ENCODE peak calls at places on chromosomes 13 and 19, in ten cellular contexts. One of them, this sample, is unnamed.

GRCh38 chr19:8494158-8494557 is 8.3 kb downstream of the PRAM1 start:
- DNase-seq in A549: no peak
- DNase-seq in body of pancreas: no peak
- DNase-seq in Peyer's patch: no peak
- DNase-seq in sigmoid colon: no peak
- DNase-seq in spleen: peak
- DNase-seq in upper lobe of left lung: no peak
- DNase-seq in adrenal gland: no peak
- DNase-seq in NB4: peak
- DNase-seq in GM12891: no peak
- DNase-seq in this sample: no peak

GRCh38 chr13:73440296-73440895 is 381.6 kb downstream of the KLF5 start:
- DNase-seq in A549: peak
- DNase-seq in body of pancreas: no peak
- DNase-seq in Peyer's patch: no peak
- DNase-seq in sigmoid colon: no peak
- DNase-seq in spleen: no peak
- DNase-seq in upper lobe of left lung: no peak
- DNase-seq in adrenal gland: no peak
- DNase-seq in NB4: peak
- DNase-seq in GM12891: no peak
- DNase-seq in this sample: no peak

GRCh38 chr19:1882089-1882785 is 3.1 kb downstream of the ABHD17A start:
- DNase-seq in A549: no peak
- DNase-seq in body of pancreas: no peak
- DNase-seq in Peyer's patch: peak
- DNase-seq in sigmoid colon: no peak
- DNase-seq in spleen: no peak
- DNase-seq in upper lobe of left lung: peak
- DNase-seq in adrenal gland: no peak
- DNase-seq in NB4: no peak
- DNase-seq in GM12891: no peak
- DNase-seq in this sample: no peak

GRCh38 chr13:99926014-99926731 is 45.4 kb downstream of the ZIC5 start:
- DNase-seq in A549: peak
- DNase-seq in body of pancreas: peak
- DNase-seq in Peyer's patch: peak
- DNase-seq in sigmoid colon: no peak
- DNase-seq in spleen: no peak
- DNase-seq in upper lobe of left lung: no peak
- DNase-seq in adrenal gland: peak
- DNase-seq in NB4: no peak
- DNase-seq in GM12891: no peak
- DNase-seq in this sample: no peak

GRCh38 chr19:4803736-4804695 is 12.5 kb downstream of the FEM1A start:
- DNase-seq in A549: peak
- DNase-seq in body of pancreas: peak
- DNase-seq in Peyer's patch: peak
- DNase-seq in sigmoid colon: no peak
- DNase-seq in spleen: peak
- DNase-seq in upper lobe of left lung: peak
- DNase-seq in adrenal gland: peak
- DNase-seq in NB4: peak
- DNase-seq in GM12891: peak
- DNase-seq in this sample: peak

GRCh38 chr13:43285891-43286602 is 262.7 kb downstream of the DNAJC15 start:
- DNase-seq in A549: no peak
- DNase-seq in body of pancreas: no peak
- DNase-seq in Peyer's patch: no peak
- DNase-seq in sigmoid colon: no peak
- DNase-seq in spleen: no peak
- DNase-seq in upper lobe of left lung: no peak
- DNase-seq in adrenal gland: no peak
- DNase-seq in NB4: no peak
- DNase-seq in GM12891: no peak
- DNase-seq in this sample: no peak

GRCh38 chr19:58399903-58400637 is 4.6 kb downstream of the RNF225 start:
- DNase-seq in A549: no peak
- DNase-seq in body of pancreas: no peak
- DNase-seq in Peyer's patch: no peak
- DNase-seq in sigmoid colon: peak
- DNase-seq in spleen: no peak
- DNase-seq in upper lobe of left lung: peak
- DNase-seq in adrenal gland: peak
- DNase-seq in NB4: no peak
- DNase-seq in GM12891: no peak
- DNase-seq in this sample: no peak

GRCh38 chr19:36113895-36114762 is 546 bp downstream of the POLR2I start:
- DNase-seq in A549: peak
- DNase-seq in body of pancreas: peak
- DNase-seq in Peyer's patch: peak
- DNase-seq in sigmoid colon: no peak
- DNase-seq in spleen: peak
- DNase-seq in upper lobe of left lung: no peak
- DNase-seq in adrenal gland: peak
- DNase-seq in NB4: no peak
- DNase-seq in GM12891: no peak
- DNase-seq in this sample: no peak

GRCh38 chr13:51585696-51586095 is 1.4 kb downstream of the WDFY2 start:
- DNase-seq in A549: no peak
- DNase-seq in body of pancreas: no peak
- DNase-seq in Peyer's patch: no peak
- DNase-seq in sigmoid colon: no peak
- DNase-seq in spleen: no peak
- DNase-seq in upper lobe of left lung: no peak
- DNase-seq in adrenal gland: no peak
- DNase-seq in NB4: peak
- DNase-seq in GM12891: no peak
- DNase-seq in this sample: no peak

GRCh38 chr13:51585234-51585672 is 991 bp downstream of the WDFY2 start:
- DNase-seq in A549: no peak
- DNase-seq in body of pancreas: no peak
- DNase-seq in Peyer's patch: no peak
- DNase-seq in sigmoid colon: no peak
- DNase-seq in spleen: no peak
- DNase-seq in upper lobe of left lung: no peak
- DNase-seq in adrenal gland: peak
- DNase-seq in NB4: peak
- DNase-seq in GM12891: no peak
- DNase-seq in this sample: no peak

GRCh38 chr13:51583469-51583874 is 790 bp upstream of the WDFY2 start:
- DNase-seq in A549: no peak
- DNase-seq in body of pancreas: no peak
- DNase-seq in Peyer's patch: no peak
- DNase-seq in sigmoid colon: no peak
- DNase-seq in spleen: no peak
- DNase-seq in upper lobe of left lung: no peak
- DNase-seq in adrenal gland: no peak
- DNase-seq in NB4: no peak
- DNase-seq in GM12891: no peak
- DNase-seq in this sample: no peak

GRCh38 chr13:51584731-51585191 is 499 bp downstream of the WDFY2 start:
- DNase-seq in A549: peak
- DNase-seq in body of pancreas: no peak
- DNase-seq in Peyer's patch: peak
- DNase-seq in sigmoid colon: peak
- DNase-seq in spleen: no peak
- DNase-seq in upper lobe of left lung: peak
- DNase-seq in adrenal gland: peak
- DNase-seq in NB4: peak
- DNase-seq in GM12891: peak
- DNase-seq in this sample: peak

DNA sequence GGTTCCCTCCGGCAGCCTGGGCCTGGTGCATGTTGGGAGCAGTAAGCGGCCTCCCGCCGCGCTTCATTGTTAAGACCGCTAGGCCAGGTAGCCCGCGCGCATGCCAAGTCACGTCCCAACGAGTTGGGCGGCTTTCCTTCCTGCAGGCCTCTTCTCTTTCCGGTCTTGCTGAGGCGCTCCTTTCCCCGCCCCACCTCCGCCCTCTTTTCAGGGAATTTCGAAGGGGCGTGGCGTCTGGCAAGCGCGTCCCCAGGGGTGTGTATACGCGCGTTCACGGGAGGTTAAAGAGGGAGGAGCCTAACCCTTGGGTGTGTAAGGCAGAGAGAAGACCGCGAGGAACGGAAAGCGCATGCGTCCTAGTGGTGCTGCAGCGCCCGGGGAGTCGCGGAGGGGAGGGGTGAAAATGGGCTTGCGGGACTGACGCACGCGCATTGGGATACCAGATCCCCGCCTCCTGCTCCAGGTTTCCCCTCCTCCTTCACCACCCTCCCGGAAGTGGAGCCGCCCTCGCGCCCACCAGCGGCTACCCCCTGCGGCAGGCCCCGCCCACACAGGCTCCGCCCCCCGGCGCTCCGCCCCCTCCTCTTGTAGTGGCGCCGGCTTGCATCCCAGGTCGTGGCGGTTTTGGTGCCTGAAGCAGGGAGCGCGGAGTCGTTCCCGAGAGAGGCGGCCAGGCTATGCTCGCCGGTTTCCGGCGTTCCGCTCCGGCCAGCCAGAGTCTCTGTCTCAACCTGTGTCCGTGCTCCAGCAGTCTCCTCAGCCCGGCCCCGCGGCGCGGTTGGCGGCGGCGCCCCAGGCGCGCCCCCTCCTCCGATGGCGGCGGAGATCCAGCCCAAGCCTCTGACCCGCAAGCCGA is at the start of gene WDFY2:
- DNase-seq in A549: peak
- DNase-seq in body of pancreas: peak
- DNase-seq in Peyer's patch: peak
- DNase-seq in sigmoid colon: peak
- DNase-seq in spleen: peak
- DNase-seq in upper lobe of left lung: peak
- DNase-seq in adrenal gland: peak
- DNase-seq in NB4: peak
- DNase-seq in GM12891: peak
- DNase-seq in this sample: peak
- TF ChIP-seq POLR2A in A549: peak
- TF ChIP-seq POLR2A in body of pancreas: peak
- TF ChIP-seq POLR2A in Peyer's patch: peak
- TF ChIP-seq POLR2A in sigmoid colon: peak
- TF ChIP-seq POLR2A in spleen: no peak
- TF ChIP-seq POLR2A in upper lobe of left lung: peak
- TF ChIP-seq POLR2A in adrenal gland: peak
- TF ChIP-seq POLR2A in NB4: peak
- TF ChIP-seq POLR2A in GM12891: peak
- TF ChIP-seq POLR2A in this sample: peak

GRCh38 chr19:3136684-3137055 is 837 bp downstream of the GNA15 start:
- DNase-seq in A549: no peak
- DNase-seq in body of pancreas: no peak
- DNase-seq in Peyer's patch: no peak
- DNase-seq in sigmoid colon: no peak
- DNase-seq in spleen: no peak
- DNase-seq in upper lobe of left lung: peak
- DNase-seq in adrenal gland: no peak
- DNase-seq in NB4: no peak
- DNase-seq in GM12891: no peak
- DNase-seq in this sample: no peak
- TF ChIP-seq POLR2A in A549: no peak
- TF ChIP-seq POLR2A in body of pancreas: no peak
- TF ChIP-seq POLR2A in Peyer's patch: no peak
- TF ChIP-seq POLR2A in sigmoid colon: no peak
- TF ChIP-seq POLR2A in spleen: no peak
- TF ChIP-seq POLR2A in upper lobe of left lung: no peak
- TF ChIP-seq POLR2A in adrenal gland: no peak
- TF ChIP-seq POLR2A in NB4: no peak
- TF ChIP-seq POLR2A in GM12891: no peak
- TF ChIP-seq POLR2A in this sample: no peak

GRCh38 chr19:44019498-44019897 is 5.7 kb upstream of the ZNF222 start:
- DNase-seq in A549: no peak
- DNase-seq in body of pancreas: no peak
- DNase-seq in Peyer's patch: no peak
- DNase-seq in sigmoid colon: no peak
- DNase-seq in spleen: no peak
- DNase-seq in upper lobe of left lung: no peak
- DNase-seq in adrenal gland: no peak
- DNase-seq in NB4: no peak
- DNase-seq in GM12891: no peak
- DNase-seq in this sample: no peak

GRCh38 chr19:44021221-44021620 is 4.0 kb upstream of the ZNF222 start:
- DNase-seq in A549: no peak
- DNase-seq in body of pancreas: no peak
- DNase-seq in Peyer's patch: no peak
- DNase-seq in sigmoid colon: no peak
- DNase-seq in spleen: no peak
- DNase-seq in upper lobe of left lung: no peak
- DNase-seq in adrenal gland: no peak
- DNase-seq in NB4: no peak
- DNase-seq in GM12891: no peak
- DNase-seq in this sample: no peak

GRCh38 chr19:44024900-44025216 is 321 bp upstream of the ZNF222 start:
- DNase-seq in A549: no peak
- DNase-seq in body of pancreas: no peak
- DNase-seq in Peyer's patch: no peak
- DNase-seq in sigmoid colon: no peak
- DNase-seq in spleen: no peak
- DNase-seq in upper lobe of left lung: no peak
- DNase-seq in adrenal gland: no peak
- DNase-seq in NB4: no peak
- DNase-seq in GM12891: no peak
- DNase-seq in this sample: no peak

DNA sequence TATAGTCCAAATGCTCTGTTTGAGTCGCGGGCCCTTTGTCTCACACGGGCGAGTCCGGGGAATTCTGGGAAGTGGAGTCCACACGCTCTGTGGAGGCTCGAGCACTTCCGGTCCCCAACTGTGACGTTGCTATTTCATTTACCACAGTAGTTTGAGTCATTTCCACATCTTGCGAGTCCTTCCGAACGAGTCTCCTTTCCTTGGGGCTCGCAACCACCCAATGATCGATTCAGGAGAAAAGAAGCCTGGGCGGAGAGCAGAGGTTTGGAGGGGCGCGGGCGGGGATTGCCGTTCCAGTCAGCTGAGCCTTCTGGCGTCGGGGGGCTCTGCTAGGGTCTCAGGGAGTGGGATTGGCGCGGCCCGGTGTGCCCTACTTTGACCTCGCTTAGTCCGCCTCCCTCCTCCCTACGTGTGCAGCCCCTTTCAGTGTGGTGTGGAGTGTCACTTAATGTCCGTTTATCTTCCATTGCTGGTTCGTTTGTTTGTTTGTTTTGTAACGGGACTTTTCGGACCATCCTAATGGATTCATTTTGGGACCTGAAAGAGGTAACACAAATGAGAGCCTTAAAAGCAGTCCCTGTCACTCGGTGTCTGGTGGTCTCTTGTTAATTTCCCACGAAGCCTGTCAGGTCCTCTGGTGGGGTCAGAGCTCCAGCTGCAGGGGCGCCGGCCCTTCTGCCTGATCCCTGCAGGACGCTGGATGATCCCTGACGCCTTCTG is at the start of gene ZNF222:
- DNase-seq in A549: peak
- DNase-seq in body of pancreas: peak
- DNase-seq in Peyer's patch: peak
- DNase-seq in sigmoid colon: peak
- DNase-seq in spleen: peak
- DNase-seq in upper lobe of left lung: peak
- DNase-seq in adrenal gland: peak
- DNase-seq in NB4: peak
- DNase-seq in GM12891: peak
- DNase-seq in this sample: peak
- TF ChIP-seq POLR2A in A549: peak
- TF ChIP-seq POLR2A in body of pancreas: no peak
- TF ChIP-seq POLR2A in Peyer's patch: no peak
- TF ChIP-seq POLR2A in sigmoid colon: no peak
- TF ChIP-seq POLR2A in spleen: no peak
- TF ChIP-seq POLR2A in upper lobe of left lung: peak
- TF ChIP-seq POLR2A in adrenal gland: no peak
- TF ChIP-seq POLR2A in NB4: no peak
- TF ChIP-seq POLR2A in GM12891: peak
- TF ChIP-seq POLR2A in this sample: no peak

DNA sequence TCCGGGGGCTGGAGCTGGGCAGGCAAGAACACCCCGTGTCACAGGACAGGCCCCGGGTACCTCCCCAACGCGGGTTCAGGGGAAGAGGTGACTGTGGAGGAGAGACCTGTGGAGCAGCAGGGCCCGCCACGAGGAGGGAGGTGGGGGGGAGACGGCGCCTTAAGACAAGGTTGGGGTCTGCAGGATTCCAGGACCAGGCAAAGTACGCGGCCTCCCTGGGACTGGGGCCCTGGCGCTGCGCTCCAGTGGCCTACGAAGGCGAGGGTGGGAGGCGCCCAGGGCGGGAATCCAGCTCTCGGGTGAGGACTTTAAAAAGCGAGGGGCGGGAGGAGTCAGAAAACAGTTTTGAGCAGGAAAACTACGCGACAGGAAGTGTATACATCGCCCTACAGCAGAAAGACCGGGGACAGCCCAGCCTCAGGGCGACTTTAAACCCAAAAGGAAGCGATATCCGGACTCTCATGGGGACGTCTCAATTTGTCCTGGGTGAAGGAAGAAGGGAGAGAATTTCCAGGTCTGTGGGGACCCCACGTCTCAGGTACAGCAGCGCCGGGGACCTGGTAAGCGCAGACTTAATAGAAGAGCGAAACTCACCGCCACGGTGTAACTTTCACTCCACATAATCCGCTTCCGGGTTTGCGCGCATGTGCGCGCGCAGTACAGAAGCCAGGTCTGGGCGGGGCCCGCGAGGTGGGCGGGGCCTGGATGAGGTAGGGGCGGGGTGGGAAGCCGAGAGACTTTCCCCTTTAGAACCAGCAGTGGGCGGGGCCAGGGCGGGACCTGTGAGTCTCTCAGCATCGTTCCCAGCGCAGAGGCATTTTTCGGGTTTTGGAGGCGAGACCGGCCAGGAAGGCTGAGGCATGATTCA is at the start of gene ZNF83:
- DNase-seq in A549: no peak
- DNase-seq in body of pancreas: peak
- DNase-seq in Peyer's patch: peak
- DNase-seq in sigmoid colon: peak
- DNase-seq in spleen: peak
- DNase-seq in upper lobe of left lung: peak
- DNase-seq in adrenal gland: peak
- DNase-seq in NB4: peak
- DNase-seq in GM12891: peak
- DNase-seq in this sample: peak
- TF ChIP-seq POLR2A in A549: no peak
- TF ChIP-seq POLR2A in body of pancreas: no peak
- TF ChIP-seq POLR2A in Peyer's patch: peak
- TF ChIP-seq POLR2A in sigmoid colon: no peak
- TF ChIP-seq POLR2A in spleen: no peak
- TF ChIP-seq POLR2A in upper lobe of left lung: peak
- TF ChIP-seq POLR2A in adrenal gland: no peak
- TF ChIP-seq POLR2A in NB4: peak
- TF ChIP-seq POLR2A in GM12891: peak
- TF ChIP-seq POLR2A in this sample: peak